ENCODE peak calls at places on chromosomes 12 and 14, in ten cellular contexts. K, A, S, T, C, E, M, L, R and Z are unnamed samples.

GRCh38 chr14:104771918-104772706 is 19.2 kb downstream of the SIVA1 start:
- DNase-seq in K (no peak), A (no peak), S (no peak), T (no peak), C (no peak), E (no peak), M (no peak), L (peak), R (no peak), Z (no peak)

GRCh38 chr14:77026930-77027537 is 1.5 kb downstream of the IRF2BPL start:
- DNase-seq in K (no peak), A (no peak), S (peak), T (no peak), C (peak), E (peak), M (peak), L (peak), R (peak), Z (peak)

GRCh38 chr14:101183376-101184103 is 280.0 kb upstream of the RTL1 start:
- DNase-seq in K (peak), A (no peak), S (no peak), T (no peak), C (peak), E (peak), M (no peak), L (no peak), R (no peak), Z (peak)

GRCh38 chr14:35337557-35338255 is 45.5 kb downstream of the PSMA6 start:
- DNase-seq in K (no peak), A (no peak), S (peak), T (no peak), C (no peak), E (no peak), M (no peak), L (peak), R (no peak), Z (no peak)

GRCh38 chr12:25500651-25501050 is 52.4 kb downstream of the LMNTD1 start:
- DNase-seq in K (no peak), A (no peak), S (no peak), T (no peak), C (no peak), E (no peak), M (no peak), L (peak), R (no peak), Z (no peak)

GRCh38 chr12:15924956-15925355 is 13.8 kb downstream of the DERA start:
- DNase-seq in K (no peak), A (no peak), S (no peak), T (no peak), C (no peak), E (no peak), M (no peak), L (no peak), R (no peak), Z (no peak)

GRCh38 chr12:124386059-124386458 is 91.2 kb downstream of the RFLNA start:
- DNase-seq in K (no peak), A (no peak), S (peak), T (no peak), C (no peak), E (no peak), M (peak), L (no peak), R (no peak), Z (no peak)

GRCh38 chr12:58965568-58965967 is 45.3 kb upstream of the LRIG3 start:
- DNase-seq in K (no peak), A (no peak), S (no peak), T (no peak), C (no peak), E (no peak), M (no peak), L (peak), R (no peak), Z (no peak)

GRCh38 chr12:132043770-132044467 is 94.2 kb downstream of the EP400 start:
- DNase-seq in K (no peak), A (no peak), S (no peak), T (no peak), C (no peak), E (no peak), M (no peak), L (no peak), R (no peak), Z (no peak)

GRCh38 chr12:132570635-132571034 is 39.7 kb downstream of the LRCOL1 start:
- DNase-seq in K (no peak), A (no peak), S (no peak), T (no peak), C (no peak), E (no peak), M (no peak), L (no peak), R (no peak), Z (no peak)

GRCh38 chr14:21680072-21680471 is 6.5 kb upstream of the OR4E1 start:
- DNase-seq in K (no peak), A (no peak), S (no peak), T (peak), C (peak), E (no peak), M (peak), L (peak), R (no peak), Z (no peak)

GRCh38 chr12:2076196-2076570 is 23.4 kb downstream of the CACNA1C start:
- DNase-seq in K (no peak), A (no peak), S (no peak), T (no peak), C (peak), E (no peak), M (peak), L (no peak), R (peak), Z (no peak)

GRCh38 chr12:27014085-27014858 is at the start of gene TM7SF3:
- DNase-seq in K (peak), A (peak), S (peak), T (peak), C (peak), E (peak), M (peak), L (peak), R (peak), Z (peak)

GRCh38 chr12:27013606-27014084 is 539 bp downstream of the TM7SF3 start:
- DNase-seq in K (no peak), A (no peak), S (peak), T (no peak), C (peak), E (peak), M (peak), L (no peak), R (no peak), Z (no peak)

GRCh38 chr12:27018071-27018470 is 3.9 kb upstream of the TM7SF3 start:
- DNase-seq in K (no peak), A (no peak), S (no peak), T (no peak), C (no peak), E (no peak), M (no peak), L (peak), R (no peak), Z (no peak)

GRCh38 chr12:27014859-27015729 is 910 bp upstream of the TM7SF3 start:
- DNase-seq in K (no peak), A (no peak), S (peak), T (no peak), C (no peak), E (no peak), M (no peak), L (peak), R (no peak), Z (no peak)

GRCh38 chr12:27015730-27016076 is 1.5 kb upstream of the TM7SF3 start:
- DNase-seq in K (no peak), A (no peak), S (peak), T (no peak), C (peak), E (no peak), M (peak), L (peak), R (no peak), Z (no peak)
- TF ChIP-seq CTCF in K (peak), A (peak), S (peak), T (peak), C (peak), E (peak), M (no peak), L (peak), R (no peak), Z (peak)

DNA sequence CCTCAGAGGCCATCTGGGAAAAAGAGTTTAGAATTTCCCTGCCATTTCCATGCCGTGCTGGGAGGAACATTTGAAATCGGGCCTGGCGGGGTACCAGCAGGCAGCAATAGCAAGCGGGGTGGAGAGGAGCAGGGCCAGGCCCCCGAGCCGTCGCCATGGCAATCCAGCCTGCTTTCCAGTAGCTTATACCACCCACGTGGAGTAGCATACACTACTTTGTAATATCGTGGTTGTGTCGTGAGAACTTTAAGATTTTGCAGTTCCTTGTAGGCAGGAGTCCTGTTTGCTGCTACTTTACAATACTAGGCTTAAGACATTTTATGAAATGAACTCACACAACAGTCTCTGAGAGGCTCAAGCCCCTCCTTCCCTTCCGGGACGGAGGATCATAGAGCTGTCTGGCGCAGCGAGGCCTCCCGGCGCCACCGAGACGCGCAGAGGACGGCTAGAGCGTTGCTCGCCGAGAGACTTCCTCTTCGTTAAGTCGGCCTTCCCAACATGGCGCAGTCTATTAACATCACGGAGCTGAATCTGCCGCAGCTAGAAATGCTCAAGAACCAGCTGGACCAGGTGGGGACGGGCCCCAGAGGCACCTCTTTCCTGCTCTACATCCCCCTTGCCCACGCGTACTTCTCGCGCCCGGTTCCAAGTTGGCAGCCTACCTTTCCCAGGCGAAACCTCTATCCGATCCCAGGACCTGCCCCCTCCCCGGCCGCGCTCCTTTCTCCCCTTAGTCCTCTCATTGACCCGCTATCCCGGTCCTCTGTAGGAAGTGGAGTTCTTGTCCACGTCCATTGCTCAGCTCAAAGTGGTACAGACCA is at the start of gene PFDN5:
- DNase-seq in K (peak), A (peak), S (peak), T (peak), C (peak), E (peak), M (peak), L (peak), R (peak), Z (peak)
- TF ChIP-seq CTCF in K (no peak), A (no peak), S (no peak), T (no peak), C (no peak), E (no peak), M (peak), L (peak), R (peak), Z (peak)

GRCh38 chr12:39959467-39959866 is 146.4 kb downstream of the SLC2A13 start:
- DNase-seq in K (no peak), A (no peak), S (no peak), T (no peak), C (no peak), E (no peak), M (no peak), L (no peak), R (no peak), Z (no peak)

GRCh38 chr12:39959016-39959415 is 146.9 kb downstream of the SLC2A13 start:
- DNase-seq in K (no peak), A (no peak), S (no peak), T (no peak), C (no peak), E (no peak), M (no peak), L (no peak), R (no peak), Z (no peak)

GRCh38 chr12:39958377-39958776 is 147.5 kb downstream of the SLC2A13 start:
- DNase-seq in K (no peak), A (no peak), S (peak), T (no peak), C (no peak), E (no peak), M (no peak), L (peak), R (no peak), Z (no peak)
- TF ChIP-seq CTCF in K (peak), A (peak), S (peak), T (no peak), C (peak), E (no peak), M (peak), L (peak), R (no peak), Z (no peak)

DNA sequence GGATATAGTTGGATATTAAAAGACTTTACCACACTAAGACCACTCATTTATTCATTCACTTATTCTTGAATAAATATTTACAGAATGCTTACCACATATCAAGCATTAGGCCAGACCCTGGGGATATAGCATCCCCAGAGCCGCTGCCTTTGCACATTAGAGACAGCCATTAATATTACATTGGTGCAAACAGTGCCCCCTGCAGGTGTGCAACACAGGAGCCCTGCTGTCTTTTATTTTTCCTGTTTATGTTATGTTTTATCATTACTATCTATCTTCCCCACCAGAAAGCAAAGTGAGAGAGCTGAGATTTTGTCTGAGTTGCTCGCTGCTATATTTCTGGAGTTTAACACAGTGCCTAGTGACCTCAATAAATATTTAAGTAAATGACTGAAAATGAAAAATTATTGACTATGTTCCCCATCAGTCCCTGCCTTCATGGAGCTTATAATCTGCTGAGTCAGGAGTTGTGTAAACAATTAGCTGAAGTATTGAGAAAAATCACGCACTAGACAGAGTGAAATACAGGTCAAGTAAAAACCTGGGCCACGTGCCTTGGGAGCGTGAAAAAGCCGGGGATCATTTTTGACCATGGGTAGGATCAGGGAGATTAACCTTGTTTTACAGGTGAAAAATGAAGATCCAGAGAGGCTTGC is 301.6 kb downstream of the PCNX1 start:
- DNase-seq in K (no peak), A (no peak), S (no peak), T (no peak), C (no peak), E (no peak), M (no peak), L (no peak), R (no peak), Z (no peak)
- TF ChIP-seq CTCF in K (no peak), A (peak), S (no peak), T (no peak), C (peak), E (peak), M (no peak), L (no peak), R (no peak), Z (no peak)

GRCh38 chr14:71246539-71246938 is 339.3 kb downstream of the PCNX1 start:
- DNase-seq in K (no peak), A (no peak), S (no peak), T (no peak), C (no peak), E (no peak), M (no peak), L (no peak), R (no peak), Z (no peak)

GRCh38 chr14:71244341-71244740 is 337.1 kb downstream of the PCNX1 start:
- DNase-seq in K (no peak), A (no peak), S (no peak), T (no peak), C (no peak), E (no peak), M (peak), L (no peak), R (no peak), Z (no peak)

GRCh38 chr14:71245659-71246361 is 338.6 kb downstream of the PCNX1 start:
- DNase-seq in K (no peak), A (no peak), S (no peak), T (no peak), C (no peak), E (no peak), M (no peak), L (no peak), R (no peak), Z (no peak)

GRCh38 chr14:71248204-71248603 is 340.9 kb downstream of the PCNX1 start:
- DNase-seq in K (no peak), A (no peak), S (no peak), T (no peak), C (no peak), E (no peak), M (peak), L (no peak), R (no peak), Z (no peak)

DNA sequence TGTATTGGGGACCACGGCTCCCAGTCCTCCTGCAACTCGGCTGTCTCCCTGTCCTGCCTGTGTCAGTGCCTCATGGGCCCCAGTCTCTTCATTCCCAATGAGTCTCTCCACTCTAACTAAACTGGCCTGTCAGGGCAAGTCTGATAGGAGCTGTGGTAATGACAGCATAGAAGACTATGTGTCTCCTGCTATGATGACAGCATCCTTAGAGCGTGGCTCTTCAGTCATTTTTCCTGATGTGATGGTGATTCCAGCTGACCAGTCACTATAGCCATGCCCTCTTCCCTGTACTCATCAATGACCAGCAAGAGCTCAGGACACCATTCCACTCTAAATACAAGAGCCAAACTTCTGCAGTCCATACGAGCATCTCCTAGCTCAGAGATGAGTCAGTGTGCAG is 339.8 kb downstream of the PCNX1 start:
- DNase-seq in K (no peak), A (no peak), S (no peak), T (no peak), C (no peak), E (no peak), M (peak), L (peak), R (no peak), Z (no peak)
- TF ChIP-seq CTCF in K (no peak), A (no peak), S (no peak), T (no peak), C (no peak), E (no peak), M (no peak), L (no peak), R (no peak), Z (no peak)

DNA sequence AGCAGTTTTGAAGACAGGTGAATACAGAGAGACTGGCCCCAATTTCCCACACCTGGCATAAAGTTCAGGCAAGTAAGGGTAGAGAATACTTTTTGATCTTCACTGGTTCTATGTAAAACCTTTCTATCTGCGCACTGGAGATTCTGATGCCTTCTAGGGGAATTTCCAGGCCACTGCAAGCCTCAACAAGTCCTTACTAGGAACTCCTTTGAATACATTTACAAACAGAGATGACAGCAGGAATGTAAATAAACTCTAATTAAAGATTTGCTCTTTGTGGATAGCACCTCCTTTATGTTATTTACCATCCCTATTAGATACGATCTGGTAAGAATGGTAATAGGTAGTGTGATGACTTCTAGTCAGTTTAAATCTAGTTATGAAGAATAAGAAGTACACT is 69.2 kb downstream of the NTN4 start:
- DNase-seq in K (no peak), A (no peak), S (peak), T (no peak), C (peak), E (no peak), M (no peak), L (peak), R (no peak), Z (no peak)
- TF ChIP-seq CTCF in K (peak), A (peak), S (no peak), T (peak), C (peak), E (no peak), M (no peak), L (peak), R (no peak), Z (no peak)

GRCh38 chr14:103123634-103124500 is 606 bp downstream of the TNFAIP2 start:
- DNase-seq in K (no peak), A (no peak), S (peak), T (no peak), C (no peak), E (no peak), M (peak), L (peak), R (peak), Z (peak)
- TF ChIP-seq CTCF in K (peak), A (peak), S (peak), T (peak), C (peak), E (peak), M (peak), L (no peak), R (no peak), Z (peak)

GRCh38 chr12:60106207-60106606 is 510.4 kb downstream of the SLC16A7 start:
- DNase-seq in K (no peak), A (no peak), S (peak), T (peak), C (peak), E (no peak), M (peak), L (peak), R (no peak), Z (no peak)
- TF ChIP-seq CTCF in K (peak), A (peak), S (peak), T (no peak), C (peak), E (peak), M (peak), L (peak), R (no peak), Z (no peak)

DNA sequence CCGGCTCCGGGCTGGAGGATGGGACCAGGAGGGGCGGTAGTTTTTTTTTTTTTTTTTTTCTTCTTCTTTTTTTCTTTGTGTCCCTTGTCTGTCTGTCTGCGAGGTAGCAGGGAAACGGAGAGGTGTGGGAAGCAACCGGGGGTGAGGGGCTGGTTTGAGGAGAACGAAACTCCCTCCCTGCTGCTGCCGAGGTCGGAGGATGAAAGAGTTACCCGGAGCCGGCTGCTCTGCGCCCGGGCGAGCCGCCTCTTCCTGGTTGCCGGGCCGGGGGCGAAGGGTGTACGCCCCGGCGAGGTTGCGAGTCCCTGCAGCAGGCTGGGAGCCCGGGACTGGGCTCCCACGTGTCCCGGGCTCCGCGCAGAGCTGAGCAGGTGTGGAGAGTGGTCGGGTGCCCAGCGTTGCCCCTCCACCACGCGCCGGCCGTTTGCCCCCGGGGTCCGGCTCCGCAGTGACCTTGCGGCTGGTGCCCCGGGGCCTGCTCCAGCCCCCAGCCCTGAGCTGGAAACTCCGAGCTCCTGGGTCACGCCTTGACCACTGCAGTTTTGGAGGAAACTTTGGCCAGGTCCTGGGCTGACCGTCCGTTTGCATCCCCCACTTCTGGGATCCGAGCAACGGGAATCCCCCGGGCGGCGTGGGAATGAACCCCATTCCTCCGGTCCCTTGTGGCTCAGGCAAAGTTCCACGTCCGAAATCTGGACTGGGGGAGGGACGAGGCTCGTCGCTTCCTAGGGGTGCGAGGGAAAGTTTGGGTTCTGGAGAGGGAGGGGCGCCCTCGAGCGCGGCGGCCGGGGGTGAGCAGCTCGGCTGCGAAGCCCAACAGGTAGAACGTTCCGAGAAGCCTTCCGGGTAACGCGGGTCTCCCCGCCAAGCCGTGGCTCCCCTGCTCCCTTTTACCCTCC is 1.2 kb downstream of the CHST11 start:
- DNase-seq in K (no peak), A (no peak), S (peak), T (no peak), C (no peak), E (peak), M (no peak), L (peak), R (peak), Z (peak)
- TF ChIP-seq CTCF in K (peak), A (no peak), S (peak), T (no peak), C (no peak), E (peak), M (no peak), L (peak), R (no peak), Z (no peak)